ENCODE peak calls at places on chromosomes 5 and 9, in ten cellular contexts. H is right cardiac atrium; R is stimulated activated CD8-positive, alpha-beta memory T cell treated with anti-CD3 and anti-CD28 coated beads, Interleukin-4, amount 100 ng/mL, for 24 hours; X is cardiac fibroblast; A is kidney epithelial cell; E is left ventricle myocardium superior; S is thyroid gland; N is AG09309; Z is stromal cell of bone marrow; O is hypothalamus. P is an unnamed sample.

GRCh38 chr9:93902051-93902779 is 52.9 kb downstream of the BARX1 start:
- DNase-seq in Z (no peak), E (no peak), X (no peak), H (no peak), R (no peak), S (no peak), O (no peak), N (no peak), A (no peak), P (no peak)

GRCh38 chr9:127519301-127520166 is 68.2 kb downstream of the LRSAM1 start:
- DNase-seq in H (peak), S (no peak), E (no peak), R (peak), Z (peak), A (peak), X (peak), O (no peak), N (peak), P (peak)

GRCh38 chr5:132059043-132059695 is 1.3 kb upstream of the IL3 start:
- DNase-seq in Z (no peak), N (no peak), E (peak), A (no peak), S (no peak), R (no peak), H (peak), X (no peak), O (no peak), P (peak)

GRCh38 chr5:10859393-10860195 is 98.6 kb upstream of the DAP start:
- DNase-seq in S (no peak), R (no peak), N (no peak), Z (no peak), H (no peak), E (no peak), X (no peak), O (no peak), A (no peak), P (no peak)

GRCh38 chr5:68652507-68652906 is 437.0 kb downstream of the PIK3R1 start:
- DNase-seq in X (peak), E (no peak), Z (peak), S (no peak), A (peak), H (no peak), R (no peak), N (peak), O (no peak), P (no peak)

GRCh38 chr5:131532016-131532640 is 102.9 kb downstream of the RAPGEF6 start:
- DNase-seq in X (no peak), H (no peak), S (no peak), A (no peak), R (no peak), E (no peak), O (no peak), Z (no peak), N (no peak), P (no peak)

GRCh38 chr9:114484215-114484853 is 20.9 kb downstream of the WHRN start:
- DNase-seq in Z (no peak), N (no peak), A (no peak), H (no peak), O (no peak), S (no peak), X (no peak), E (no peak), R (no peak), P (no peak)

GRCh38 chr9:8857330-8858249 is 1058.0 kb upstream of the DMAC1 start:
- DNase-seq in H (peak), N (no peak), A (no peak), E (peak), R (no peak), O (peak), X (peak), Z (no peak), S (peak), P (peak)

GRCh38 chr5:2805080-2805479 is 53.6 kb upstream of the IRX2 start:
- DNase-seq in S (no peak), H (no peak), O (no peak), X (no peak), N (no peak), A (no peak), R (no peak), Z (no peak), E (no peak), P (no peak)

GRCh38 chr5:442335-443238 is at the start of gene EXOC3:
- DNase-seq in E (peak), S (peak), H (peak), Z (peak), X (peak), N (no peak), A (no peak), R (peak), O (no peak), P (peak)

P was measured in heart left ventricle.